ENCODE peak calls at places on chromosomes 7 and 10, in five cellular contexts. M, R, O, G and S are unnamed samples.

GRCh38 chr7:117017017-117017451 is 63.7 kb downstream of the ST7 start:
- DNase-seq in M (no peak), G (no peak), R (no peak), O (no peak), S (no peak)

GRCh38 chr7:36054642-36055041 is 98.4 kb upstream of the EEPD1 start:
- DNase-seq in R (no peak), O (no peak), G (no peak), M (no peak), S (no peak)

GRCh38 chr10:8719971-8720370 is 665.5 kb downstream of the GATA3 start:
- DNase-seq in O (no peak), R (no peak), G (no peak), M (no peak), S (no peak)

GRCh38 chr10:52755297-52756062 is 17.1 kb downstream of the MBL2 start:
- DNase-seq in O (no peak), M (no peak), G (no peak), R (peak; percentile 42), S (peak; percentile 52)

GRCh38 chr7:133602291-133602690 is 349.4 kb downstream of the EXOC4 start:
- DNase-seq in G (no peak), O (peak; percentile 72), R (peak; percentile 7), M (no peak), S (no peak)

GRCh38 chr10:122044045-122044661 is 55.2 kb downstream of the TACC2 start:
- DNase-seq in R (no peak), O (no peak), G (no peak), M (peak; percentile 53), S (no peak)

GRCh38 chr7:100574362-100575205 is 884 bp upstream of the SAP25 start:
- DNase-seq in G (no peak), O (no peak), R (no peak), M (peak; percentile 17), S (no peak)

GRCh38 chr7:29091121-29091601 is 55.2 kb downstream of the CPVL start:
- DNase-seq in O (no peak), G (no peak), R (no peak), M (peak; percentile 61), S (peak; percentile 58)

GRCh38 chr7:44977304-44977858 is 1.4 kb downstream of the MYO1G start:
- DNase-seq in G (peak; percentile 49), M (no peak), O (no peak), R (no peak), S (no peak)

GRCh38 chr10:112827091-112827490 is 123.0 kb upstream of the TCF7L2 start:
- DNase-seq in O (no peak), R (no peak), G (no peak), M (no peak), S (no peak)